ENCODE peak calls at places on chromosomes 3 and 15, in seven cellular contexts. One of them, this sample, is unnamed.
A peak's percentile ranks its signal among the peaks of the same experiment; 100 is the strongest.

GRCh38 chr15:71586463-71586862 is 223.9 kb upstream of the NR2E3 start:
- DNase-seq in psoas muscle: no peak
- DNase-seq in glutamatergic neuron: no peak
- DNase-seq in EL: no peak
- DNase-seq in HCEC 1CT: no peak
- DNase-seq in adrenal gland: no peak
- DNase-seq in NCI-H1092: no peak
- DNase-seq in this sample: no peak

GRCh38 chr3:189688296-189688695 is 57.1 kb downstream of the TP63 start:
- DNase-seq in adrenal gland: no peak
- DNase-seq in HCEC 1CT: peak; percentile 3
- DNase-seq in NCI-H1092: no peak
- DNase-seq in glutamatergic neuron: no peak
- DNase-seq in psoas muscle: no peak
- DNase-seq in EL: no peak
- DNase-seq in this sample: no peak

GRCh38 chr3:64575211-64575844 is 112.5 kb downstream of the ADAMTS9 start:
- DNase-seq in glutamatergic neuron: no peak
- DNase-seq in EL: peak; percentile 10
- DNase-seq in psoas muscle: no peak
- DNase-seq in HCEC 1CT: peak; percentile 27
- DNase-seq in adrenal gland: no peak
- DNase-seq in NCI-H1092: no peak
- DNase-seq in this sample: no peak

GRCh38 chr15:85527907-85528306 is 147.5 kb downstream of the AKAP13 start:
- DNase-seq in glutamatergic neuron: no peak
- DNase-seq in psoas muscle: no peak
- DNase-seq in EL: peak; percentile 29
- DNase-seq in NCI-H1092: no peak
- DNase-seq in HCEC 1CT: peak; percentile 56
- DNase-seq in adrenal gland: no peak
- DNase-seq in this sample: no peak

GRCh38 chr15:89367485-89368451 is 33.1 kb upstream of the POLG start:
- DNase-seq in NCI-H1092: peak; percentile 46
- DNase-seq in psoas muscle: no peak
- DNase-seq in glutamatergic neuron: peak; percentile 88
- DNase-seq in adrenal gland: no peak
- DNase-seq in HCEC 1CT: no peak
- DNase-seq in EL: no peak
- DNase-seq in this sample: no peak

GRCh38 chr3:187368251-187368733 is at the start of gene RTP4:
- DNase-seq in NCI-H1092: peak; percentile 44
- DNase-seq in EL: peak; percentile 43
- DNase-seq in adrenal gland: no peak
- DNase-seq in HCEC 1CT: peak; percentile 17
- DNase-seq in psoas muscle: no peak
- DNase-seq in glutamatergic neuron: no peak
- DNase-seq in this sample: no peak

GRCh38 chr3:160132226-160132625 is 93.0 kb upstream of the C3orf80 start:
- DNase-seq in psoas muscle: no peak
- DNase-seq in HCEC 1CT: no peak
- DNase-seq in NCI-H1092: no peak
- DNase-seq in adrenal gland: no peak
- DNase-seq in glutamatergic neuron: no peak
- DNase-seq in EL: no peak
- DNase-seq in this sample: no peak

GRCh38 chr3:186931487-186932280 is 1.4 kb downstream of the ST6GAL1 start:
- DNase-seq in HCEC 1CT: no peak
- DNase-seq in glutamatergic neuron: peak; percentile 47
- DNase-seq in adrenal gland: no peak
- DNase-seq in NCI-H1092: no peak
- DNase-seq in psoas muscle: no peak
- DNase-seq in EL: peak; percentile 65
- DNase-seq in this sample: no peak

GRCh38 chr15:83595191-83595590 is 58.7 kb upstream of the ADAMTSL3 start:
- DNase-seq in psoas muscle: no peak
- DNase-seq in EL: no peak
- DNase-seq in glutamatergic neuron: no peak
- DNase-seq in adrenal gland: no peak
- DNase-seq in NCI-H1092: no peak
- DNase-seq in HCEC 1CT: no peak
- DNase-seq in this sample: no peak

GRCh38 chr3:64174328-64174727 is 50.9 kb downstream of the PRICKLE2 start:
- DNase-seq in psoas muscle: no peak
- DNase-seq in HCEC 1CT: no peak
- DNase-seq in glutamatergic neuron: no peak
- DNase-seq in adrenal gland: no peak
- DNase-seq in EL: peak; percentile 52
- DNase-seq in NCI-H1092: no peak
- DNase-seq in this sample: no peak

GRCh38 chr3:120645083-120645800 is 36.8 kb downstream of the HGD start:
- DNase-seq in HCEC 1CT: no peak
- DNase-seq in psoas muscle: no peak
- DNase-seq in adrenal gland: no peak
- DNase-seq in glutamatergic neuron: peak; percentile 36
- DNase-seq in EL: peak; percentile 21
- DNase-seq in NCI-H1092: no peak
- DNase-seq in this sample: no peak

GRCh38 chr3:187011915-187012314 is 81.6 kb downstream of the ST6GAL1 start:
- DNase-seq in NCI-H1092: peak; percentile 23
- DNase-seq in EL: no peak
- DNase-seq in glutamatergic neuron: no peak
- DNase-seq in HCEC 1CT: no peak
- DNase-seq in psoas muscle: no peak
- DNase-seq in adrenal gland: no peak
- DNase-seq in this sample: no peak

GRCh38 chr15:92958105-92958504 is 58.0 kb downstream of the CHD2 start:
- DNase-seq in NCI-H1092: no peak
- DNase-seq in glutamatergic neuron: no peak
- DNase-seq in adrenal gland: no peak
- DNase-seq in HCEC 1CT: peak; percentile 9
- DNase-seq in EL: peak; percentile 10
- DNase-seq in psoas muscle: no peak
- DNase-seq in this sample: no peak

GRCh38 chr15:82105458-82106205 is 59.8 kb upstream of the MEX3B start:
- DNase-seq in glutamatergic neuron: no peak
- DNase-seq in HCEC 1CT: peak; percentile 50
- DNase-seq in psoas muscle: no peak
- DNase-seq in NCI-H1092: no peak
- DNase-seq in adrenal gland: no peak
- DNase-seq in EL: peak; percentile 91
- DNase-seq in this sample: peak; percentile 28

GRCh38 chr3:156602424-156602823 is 47.5 kb upstream of the SSR3 start:
- DNase-seq in NCI-H1092: no peak
- DNase-seq in EL: no peak
- DNase-seq in HCEC 1CT: peak; percentile 20
- DNase-seq in adrenal gland: no peak
- DNase-seq in glutamatergic neuron: no peak
- DNase-seq in psoas muscle: no peak
- DNase-seq in this sample: no peak

GRCh38 chr3:194688207-194688711 is 2.6 kb downstream of the FAM43A start:
- DNase-seq in HCEC 1CT: no peak
- DNase-seq in psoas muscle: peak; percentile 66
- DNase-seq in adrenal gland: no peak
- DNase-seq in NCI-H1092: no peak
- DNase-seq in glutamatergic neuron: peak; percentile 62
- DNase-seq in EL: peak; percentile 18
- DNase-seq in this sample: no peak

GRCh38 chr3:151415289-151415688 is 30.7 kb upstream of the P2RY12 start:
- DNase-seq in EL: no peak
- DNase-seq in adrenal gland: no peak
- DNase-seq in psoas muscle: no peak
- DNase-seq in glutamatergic neuron: no peak
- DNase-seq in NCI-H1092: no peak
- DNase-seq in HCEC 1CT: no peak
- DNase-seq in this sample: no peak

GRCh38 chr3:115100172-115100571 is 46.9 kb downstream of the ZBTB20 start:
- DNase-seq in HCEC 1CT: peak; percentile 36
- DNase-seq in glutamatergic neuron: no peak
- DNase-seq in EL: peak; percentile 52
- DNase-seq in adrenal gland: peak; percentile 23
- DNase-seq in NCI-H1092: peak; percentile 74
- DNase-seq in psoas muscle: no peak
- DNase-seq in this sample: peak; percentile 7

GRCh38 chr3:67318162-67318561 is 320.1 kb downstream of the KBTBD8 start:
- DNase-seq in psoas muscle: no peak
- DNase-seq in HCEC 1CT: no peak
- DNase-seq in glutamatergic neuron: no peak
- DNase-seq in NCI-H1092: no peak
- DNase-seq in EL: no peak
- DNase-seq in adrenal gland: no peak
- DNase-seq in this sample: no peak

GRCh38 chr3:45123030-45123429 is 23.1 kb downstream of the CDCP1 start:
- DNase-seq in HCEC 1CT: peak; percentile 100
- DNase-seq in glutamatergic neuron: no peak
- DNase-seq in adrenal gland: no peak
- DNase-seq in EL: peak; percentile 93
- DNase-seq in NCI-H1092: no peak
- DNase-seq in psoas muscle: no peak
- DNase-seq in this sample: no peak

GRCh38 chr3:38247366-38248035 is 18.1 kb upstream of the SLC22A13 start:
- DNase-seq in EL: peak; percentile 89
- DNase-seq in HCEC 1CT: peak; percentile 89
- DNase-seq in glutamatergic neuron: no peak
- DNase-seq in adrenal gland: peak; percentile 44
- DNase-seq in NCI-H1092: no peak
- DNase-seq in psoas muscle: no peak
- DNase-seq in this sample: no peak

GRCh38 chr15:58299311-58299850 is 132.4 kb upstream of the LIPC start:
- DNase-seq in adrenal gland: no peak
- DNase-seq in HCEC 1CT: no peak
- DNase-seq in glutamatergic neuron: no peak
- DNase-seq in psoas muscle: peak; percentile 66
- DNase-seq in NCI-H1092: no peak
- DNase-seq in EL: no peak
- DNase-seq in this sample: no peak

GRCh38 chr3:156693166-156693565 is 18.8 kb downstream of the TIPARP start:
- DNase-seq in adrenal gland: no peak
- DNase-seq in NCI-H1092: no peak
- DNase-seq in EL: peak; percentile 62
- DNase-seq in psoas muscle: no peak
- DNase-seq in glutamatergic neuron: no peak
- DNase-seq in HCEC 1CT: peak; percentile 51
- DNase-seq in this sample: no peak

This sample was measured in NCI-H187 treated with DMSO at 0.1 percent for 48 hours.